ENCODE peak calls at places on chromosomes 1 and 21, in ten cellular contexts. T is anterior cingulate cortex; R is stimulated activated CD8-positive, alpha-beta memory T cell treated with anti-CD3 and anti-CD28 coated beads, Interleukin-4, amount 100 ng/mL, for 1 hour; C is lower lobe of right lung; W is RPMI7951; Y is WTC11; O is RCC 7860; S is COR-L47; N is fibroblast of lung; L is ELR. F is an unnamed sample.

GRCh38 chr1:6235302-6235680 is 473 bp downstream of the ICMT start:
- DNase-seq in T (no peak), R (no peak), C (no peak), W (no peak), Y (no peak), O (no peak), S (no peak), N (no peak), L (no peak), F (no peak)

GRCh38 chr1:208185801-208186201 is 58.4 kb downstream of the PLXNA2 start:
- DNase-seq in T (no peak), R (no peak), C (no peak), W (peak; percentile 25), Y (no peak), O (peak; percentile 23), S (no peak), N (peak; percentile 74), L (peak; percentile 49), F (no peak)

GRCh38 chr1:177091036-177091435 is 73.5 kb downstream of the ASTN1 start:
- DNase-seq in T (no peak), R (no peak), C (no peak), W (no peak), Y (no peak), O (no peak), S (no peak), N (peak; percentile 47), L (peak; percentile 10), F (no peak)

GRCh38 chr1:13697738-13698137 is 2.2 kb upstream of the PRDM2 start:
- DNase-seq in T (no peak), R (no peak), C (no peak), W (no peak), Y (no peak), O (no peak), S (no peak), N (no peak), L (peak; percentile 9), F (no peak)

GRCh38 chr1:165857046-165857801 is 29.8 kb downstream of the UCK2 start:
- DNase-seq in T (no peak), R (no peak), C (no peak), W (peak; percentile 55), Y (no peak), O (peak; percentile 81), S (no peak), N (peak; percentile 60), L (peak; percentile 72), F (no peak)

GRCh38 chr1:228846952-228847351 is 111.7 kb downstream of the RHOU start:
- DNase-seq in T (no peak), R (no peak), C (no peak), W (no peak), Y (no peak), O (no peak), S (no peak), N (no peak), L (no peak), F (no peak)

GRCh38 chr1:197637406-197637805 is 137.9 kb downstream of the DENND1B start:
- DNase-seq in T (no peak), R (no peak), C (no peak), W (no peak), Y (no peak), O (no peak), S (no peak), N (no peak), L (no peak), F (no peak)

GRCh38 chr1:109767596-109768334 is 4.0 kb upstream of the EPS8L3 start:
- DNase-seq in T (no peak), R (no peak), C (peak; percentile 29), W (no peak), Y (peak; percentile 4), O (no peak), S (no peak), N (no peak), L (no peak), F (no peak)

GRCh38 chr1:212035835-212036605 is 472 bp downstream of the DTL start:
- DNase-seq in T (no peak), R (no peak), C (no peak), W (no peak), Y (no peak), O (no peak), S (no peak), N (no peak), L (peak; percentile 25), F (no peak)

GRCh38 chr1:27011058-27011764 is 1.4 kb downstream of the TENT5B start:
- DNase-seq in T (no peak), R (no peak), C (peak; percentile 81), W (peak; percentile 81), Y (peak; percentile 92), O (peak; percentile 92), S (no peak), N (peak; percentile 92), L (peak; percentile 92), F (no peak)

GRCh38 chr1:192589813-192590212 is 14.2 kb downstream of the RGS1 start:
- DNase-seq in T (no peak), R (no peak), C (no peak), W (no peak), Y (no peak), O (no peak), S (no peak), N (peak; percentile 40), L (peak; percentile 15), F (no peak)

GRCh38 chr1:182264187-182264586 is 127.4 kb downstream of the GLUL start:
- DNase-seq in T (no peak), R (no peak), C (no peak), W (no peak), Y (no peak), O (no peak), S (no peak), N (no peak), L (no peak), F (no peak)

GRCh38 chr1:3898994-3899775 is 887 bp downstream of the C1orf174 start:
- DNase-seq in T (no peak), R (no peak), C (no peak), W (peak; percentile 23), Y (no peak), O (no peak), S (no peak), N (no peak), L (peak; percentile 50), F (no peak)

GRCh38 chr1:182305861-182306260 is 85.7 kb downstream of the GLUL start:
- DNase-seq in T (no peak), R (no peak), C (no peak), W (no peak), Y (no peak), O (no peak), S (no peak), N (no peak), L (no peak), F (no peak)

GRCh38 chr1:84996846-84997666 is at the start of gene MCOLN2:
- DNase-seq in T (peak; percentile 15), R (no peak), C (peak; percentile 55), W (peak; percentile 51), Y (peak; percentile 67), O (no peak), S (peak; percentile 39), N (peak; percentile 7), L (peak; percentile 57), F (no peak)

GRCh38 chr1:39877231-39877778 is 6.0 kb downstream of the TRIT1 start:
- DNase-seq in T (no peak), R (no peak), C (no peak), W (no peak), Y (no peak), O (no peak), S (no peak), N (no peak), L (no peak), F (no peak)

GRCh38 chr1:30405631-30406212 is 317.7 kb downstream of the MATN1 start:
- DNase-seq in T (no peak), R (no peak), C (no peak), W (no peak), Y (no peak), O (no peak), S (no peak), N (no peak), L (no peak), F (no peak)

GRCh38 chr1:154944422-154945159 is 8.1 kb upstream of the PMVK start:
- DNase-seq in T (no peak), R (no peak), C (no peak), W (no peak), Y (no peak), O (no peak), S (no peak), N (no peak), L (no peak), F (no peak)

GRCh38 chr1:39625009-39625408 is 14.4 kb downstream of the HEYL start:
- DNase-seq in T (no peak), R (no peak), C (no peak), W (no peak), Y (no peak), O (no peak), S (no peak), N (no peak), L (no peak), F (no peak)

GRCh38 chr21:39009587-39010225 is 173.5 kb downstream of the PSMG1 start:
- DNase-seq in T (no peak), R (no peak), C (no peak), W (no peak), Y (no peak), O (no peak), S (no peak), N (no peak), L (no peak), F (no peak)

GRCh38 chr21:25733859-25734653 is 648 bp downstream of the ATP5PF start:
- DNase-seq in T (no peak), R (no peak), C (no peak), W (peak; percentile 24), Y (peak; percentile 16), O (peak; percentile 26), S (no peak), N (peak; percentile 48), L (peak; percentile 47), F (no peak)

GRCh38 chr1:22104865-22105437 is 37.9 kb downstream of the WNT4 start:
- DNase-seq in T (no peak), R (no peak), C (no peak), W (no peak), Y (no peak), O (no peak), S (no peak), N (no peak), L (no peak), F (no peak)

GRCh38 chr21:46096997-46097825 is 701 bp upstream of the COL6A2 start:
- DNase-seq in T (no peak), R (no peak), C (no peak), W (peak; percentile 48), Y (peak; percentile 39), O (no peak), S (no peak), N (no peak), L (no peak), F (no peak)

GRCh38 chr1:178541829-178542553 is 29.1 kb downstream of the TEX35 start:
- DNase-seq in T (peak; percentile 61), R (no peak), C (peak; percentile 72), W (no peak), Y (peak; percentile 45), O (peak; percentile 66), S (no peak), N (peak; percentile 7), L (peak; percentile 58), F (no peak)

GRCh38 chr21:25750085-25750484 is 15.3 kb downstream of the GABPA start:
- DNase-seq in T (no peak), R (no peak), C (no peak), W (no peak), Y (no peak), O (no peak), S (no peak), N (no peak), L (no peak), F (no peak)

GRCh38 chr1:113128116-113128515 is 55.1 kb downstream of the LRIG2 start:
- DNase-seq in T (no peak), R (no peak), C (no peak), W (no peak), Y (no peak), O (no peak), S (no peak), N (no peak), L (no peak), F (no peak)

GRCh38 chr21:44926364-44927101 is 5.8 kb upstream of the ITGB2 start:
- DNase-seq in T (no peak), R (no peak), C (peak; percentile 48), W (no peak), Y (no peak), O (peak; percentile 58), S (no peak), N (peak; percentile 64), L (peak; percentile 45), F (no peak)

GRCh38 chr1:207051615-207051943 is 571 bp upstream of the YOD1 start:
- DNase-seq in T (no peak), R (no peak), C (no peak), W (no peak), Y (no peak), O (no peak), S (no peak), N (no peak), L (no peak), F (no peak)